ENCODE peak calls at places on chromosomes 5 and 9, in four cellular contexts. U is Calu3, F is NCI-H748 treated with DMSO at 0.1 percent for 48 hours, R is iris pigment epithelial cell. V is an unnamed sample.

GRCh38 chr5:110865400-110866094 is 126.7 kb downstream of the SLC25A46 start:
- DNase-seq in F (peak; percentile 5), U (peak; percentile 63), R (peak; percentile 55), V (no peak)

GRCh38 chr5:150506571-150507282 is 1.2 kb upstream of the NDST1 start:
- DNase-seq in R (no peak), F (no peak), U (no peak), V (no peak)

GRCh38 chr5:78127875-78128274 is 166.6 kb downstream of the AP3B1 start:
- DNase-seq in R (no peak), U (peak; percentile 9), F (no peak), V (no peak)

GRCh38 chr5:81393783-81394718 is at the start of gene ACOT12:
- DNase-seq in U (peak; percentile 31), R (peak; percentile 22), F (peak; percentile 11), V (no peak)

GRCh38 chr5:108753877-108754276 is 6.2 kb downstream of the FER start:
- DNase-seq in U (no peak), F (no peak), R (peak; percentile 74), V (no peak)

GRCh38 chr5:116736671-116737070 is 162.0 kb upstream of the SEMA6A start:
- DNase-seq in F (no peak), U (no peak), R (no peak), V (no peak)

GRCh38 chr5:158727771-158728311 is 371.9 kb downstream of the EBF1 start:
- DNase-seq in U (no peak), F (no peak), R (no peak), V (no peak)

GRCh38 chr9:23375511-23375910 is 450.5 kb downstream of the ELAVL2 start:
- DNase-seq in R (no peak), F (no peak), U (no peak), V (no peak)

GRCh38 chr5:139638090-139638735 is 9.9 kb upstream of the CXXC5 start:
- DNase-seq in R (peak; percentile 66), F (no peak), U (peak; percentile 74), V (peak; percentile 80)

GRCh38 chr9:8071445-8071798 is 271.8 kb upstream of the DMAC1 start:
- DNase-seq in U (no peak), F (no peak), R (no peak), V (peak; percentile 26)

GRCh38 chr9:127550751-127551150 is 61.3 kb upstream of the STXBP1 start:
- DNase-seq in U (no peak), R (no peak), F (no peak), V (no peak)

GRCh38 chr9:125984461-125984860 is 237.3 kb downstream of the PBX3 start:
- DNase-seq in F (no peak), R (no peak), U (no peak), V (no peak)

GRCh38 chr5:14351845-14352712 is 208.9 kb downstream of the TRIO start:
- DNase-seq in F (peak; percentile 90), R (peak; percentile 65), U (peak; percentile 65), V (peak; percentile 57)